ENCODE peak calls at places on chromosomes 7 and 10, in six cellular contexts. One of them, this sample, is unnamed.

GRCh38 chr7:117116221-117116620 is 162.9 kb downstream of the ST7 start:
- DNase-seq in body of pancreas: no peak
- DNase-seq in Peyer's patch: no peak
- DNase-seq in HepG2: no peak
- DNase-seq in breast epithelium: no peak
- DNase-seq in stomach: no peak
- DNase-seq in this sample: no peak

GRCh38 chr7:1641661-1642260 is 28.3 kb upstream of the ELFN1 start:
- DNase-seq in body of pancreas: no peak
- DNase-seq in Peyer's patch: no peak
- DNase-seq in HepG2: no peak
- DNase-seq in breast epithelium: no peak
- DNase-seq in stomach: no peak
- DNase-seq in this sample: no peak

GRCh38 chr7:93890464-93891068 is at the start of gene TFPI2:
- DNase-seq in body of pancreas: peak; percentile 60
- DNase-seq in Peyer's patch: no peak
- DNase-seq in HepG2: peak; percentile 2
- DNase-seq in breast epithelium: peak; percentile 27
- DNase-seq in stomach: no peak
- DNase-seq in this sample: peak; percentile 59

GRCh38 chr10:132281915-132282666 is 25.7 kb downstream of the STK32C start:
- DNase-seq in body of pancreas: no peak
- DNase-seq in Peyer's patch: no peak
- DNase-seq in HepG2: no peak
- DNase-seq in breast epithelium: no peak
- DNase-seq in stomach: no peak
- DNase-seq in this sample: no peak

GRCh38 chr7:47988496-47989386 is 9.3 kb upstream of the HUS1 start:
- DNase-seq in body of pancreas: no peak
- DNase-seq in Peyer's patch: no peak
- DNase-seq in HepG2: peak; percentile 13
- DNase-seq in breast epithelium: no peak
- DNase-seq in stomach: no peak
- DNase-seq in this sample: no peak

GRCh38 chr7:55363386-55364170 is 1.6 kb upstream of the LANCL2 start:
- DNase-seq in body of pancreas: no peak
- DNase-seq in Peyer's patch: no peak
- DNase-seq in HepG2: no peak
- DNase-seq in breast epithelium: no peak
- DNase-seq in stomach: no peak
- DNase-seq in this sample: no peak

GRCh38 chr7:22137466-22137865 is 191.8 kb upstream of the CDCA7L start:
- DNase-seq in body of pancreas: no peak
- DNase-seq in Peyer's patch: no peak
- DNase-seq in HepG2: no peak
- DNase-seq in breast epithelium: no peak
- DNase-seq in stomach: no peak
- DNase-seq in this sample: no peak

GRCh38 chr7:135174941-135175340 is 4.4 kb upstream of the CYREN start:
- DNase-seq in body of pancreas: no peak
- DNase-seq in Peyer's patch: no peak
- DNase-seq in HepG2: no peak
- DNase-seq in breast epithelium: no peak
- DNase-seq in stomach: no peak
- DNase-seq in this sample: no peak

GRCh38 chr7:36034020-36034419 is 119.0 kb upstream of the EEPD1 start:
- DNase-seq in body of pancreas: no peak
- DNase-seq in Peyer's patch: no peak
- DNase-seq in HepG2: no peak
- DNase-seq in breast epithelium: no peak
- DNase-seq in stomach: no peak
- DNase-seq in this sample: no peak

GRCh38 chr10:130857631-130858295 is 453.8 kb downstream of the TCERG1L start:
- DNase-seq in body of pancreas: no peak
- DNase-seq in Peyer's patch: no peak
- DNase-seq in HepG2: no peak
- DNase-seq in breast epithelium: no peak
- DNase-seq in stomach: no peak
- DNase-seq in this sample: no peak

GRCh38 chr10:73866621-73867020 is 7.7 kb downstream of the CAMK2G start:
- DNase-seq in body of pancreas: no peak
- DNase-seq in Peyer's patch: no peak
- DNase-seq in HepG2: no peak
- DNase-seq in breast epithelium: no peak
- DNase-seq in stomach: no peak
- DNase-seq in this sample: no peak

GRCh38 chr10:639001-639750 is 50.3 kb downstream of the DIP2C start:
- DNase-seq in body of pancreas: no peak
- DNase-seq in Peyer's patch: no peak
- DNase-seq in HepG2: no peak
- DNase-seq in breast epithelium: no peak
- DNase-seq in stomach: no peak
- DNase-seq in this sample: peak; percentile 22

GRCh38 chr10:72981882-72982529 is 27.4 kb upstream of the PLA2G12B start:
- DNase-seq in body of pancreas: no peak
- DNase-seq in Peyer's patch: no peak
- DNase-seq in HepG2: no peak
- DNase-seq in breast epithelium: no peak
- DNase-seq in stomach: no peak
- DNase-seq in this sample: peak; percentile 26

GRCh38 chr7:142585425-142585824 is 163.8 kb upstream of the PRSS1 start:
- DNase-seq in body of pancreas: no peak
- DNase-seq in Peyer's patch: no peak
- DNase-seq in HepG2: no peak
- DNase-seq in breast epithelium: no peak
- DNase-seq in stomach: no peak
- DNase-seq in this sample: no peak

GRCh38 chr10:46559231-46559671 is 2.8 kb upstream of the GPRIN2 start:
- DNase-seq in body of pancreas: peak; percentile 11
- DNase-seq in Peyer's patch: peak; percentile 13
- DNase-seq in HepG2: no peak
- DNase-seq in breast epithelium: no peak
- DNase-seq in stomach: no peak
- DNase-seq in this sample: peak; percentile 14

GRCh38 chr10:22894714-22895113 is 33.1 kb upstream of the ARMC3 start:
- DNase-seq in body of pancreas: no peak
- DNase-seq in Peyer's patch: no peak
- DNase-seq in HepG2: no peak
- DNase-seq in breast epithelium: no peak
- DNase-seq in stomach: no peak
- DNase-seq in this sample: no peak

GRCh38 chr10:24556746-24557742 is 166.6 kb downstream of the ARHGAP21 start:
- DNase-seq in body of pancreas: peak; percentile 28
- DNase-seq in Peyer's patch: no peak
- DNase-seq in HepG2: peak; percentile 43
- DNase-seq in breast epithelium: no peak
- DNase-seq in stomach: no peak
- DNase-seq in this sample: no peak

GRCh38 chr7:22301790-22302189 is 55.2 kb downstream of the RAPGEF5 start:
- DNase-seq in body of pancreas: peak; percentile 30
- DNase-seq in Peyer's patch: no peak
- DNase-seq in HepG2: no peak
- DNase-seq in breast epithelium: no peak
- DNase-seq in stomach: peak; percentile 30
- DNase-seq in this sample: no peak

GRCh38 chr7:121437470-121437869 is 41.4 kb upstream of the FAM3C start:
- DNase-seq in body of pancreas: no peak
- DNase-seq in Peyer's patch: no peak
- DNase-seq in HepG2: no peak
- DNase-seq in breast epithelium: no peak
- DNase-seq in stomach: no peak
- DNase-seq in this sample: no peak

GRCh38 chr10:26445411-26446031 is 7.4 kb downstream of the APBB1IP start:
- DNase-seq in body of pancreas: no peak
- DNase-seq in Peyer's patch: no peak
- DNase-seq in HepG2: no peak
- DNase-seq in breast epithelium: no peak
- DNase-seq in stomach: no peak
- DNase-seq in this sample: no peak

GRCh38 chr10:128047991-128048826 is 78.0 kb downstream of the MKI67 start:
- DNase-seq in body of pancreas: no peak
- DNase-seq in Peyer's patch: peak; percentile 55
- DNase-seq in HepG2: peak; percentile 45
- DNase-seq in breast epithelium: no peak
- DNase-seq in stomach: no peak
- DNase-seq in this sample: peak; percentile 42

GRCh38 chr7:128097211-128097731 is 66.0 kb upstream of the LRRC4 start:
- DNase-seq in body of pancreas: no peak
- DNase-seq in Peyer's patch: no peak
- DNase-seq in HepG2: no peak
- DNase-seq in breast epithelium: no peak
- DNase-seq in stomach: no peak
- DNase-seq in this sample: no peak

GRCh38 chr7:128092221-128092620 is 61.0 kb upstream of the LRRC4 start:
- DNase-seq in body of pancreas: no peak
- DNase-seq in Peyer's patch: no peak
- DNase-seq in HepG2: no peak
- DNase-seq in breast epithelium: no peak
- DNase-seq in stomach: peak; percentile 36
- DNase-seq in this sample: no peak

GRCh38 chr7:128094111-128094570 is 62.9 kb upstream of the LRRC4 start:
- DNase-seq in body of pancreas: no peak
- DNase-seq in Peyer's patch: no peak
- DNase-seq in HepG2: no peak
- DNase-seq in breast epithelium: no peak
- DNase-seq in stomach: no peak
- DNase-seq in this sample: peak; percentile 43

GRCh38 chr7:128093606-128094005 is 62.4 kb upstream of the LRRC4 start:
- DNase-seq in body of pancreas: no peak
- DNase-seq in Peyer's patch: no peak
- DNase-seq in HepG2: no peak
- DNase-seq in breast epithelium: no peak
- DNase-seq in stomach: no peak
- DNase-seq in this sample: no peak

DNA sequence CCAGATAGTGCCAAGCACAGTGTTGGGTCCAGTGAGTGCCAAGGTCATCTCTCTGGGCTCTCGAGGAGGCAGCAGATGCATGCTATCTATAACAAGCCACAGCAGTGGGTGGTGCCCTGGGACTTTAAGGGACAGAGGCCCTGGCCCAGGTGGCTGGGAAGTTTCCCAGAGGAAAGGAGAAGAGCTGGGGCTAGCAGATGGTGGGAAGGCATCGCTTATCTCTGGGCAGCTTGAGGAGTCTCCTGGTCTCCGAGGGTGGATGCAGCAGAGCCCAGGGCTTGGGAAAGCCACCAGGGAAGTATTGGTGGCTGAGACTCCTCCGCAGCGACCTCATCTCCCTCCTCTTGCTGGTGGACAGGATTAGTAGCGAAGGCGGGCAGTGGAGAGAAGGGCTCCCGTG is 63.4 kb upstream of the LRRC4 start:
- DNase-seq in body of pancreas: no peak
- DNase-seq in Peyer's patch: no peak
- DNase-seq in HepG2: no peak
- DNase-seq in breast epithelium: no peak
- DNase-seq in stomach: no peak
- DNase-seq in this sample: no peak
- H3K36me3 ChIP-seq in body of pancreas: peaks cover 4% of the 10 kb centered on the region
- H3K36me3 ChIP-seq in Peyer's patch: peaks cover 46% of the 10 kb centered on the region
- H3K36me3 ChIP-seq in HepG2: peaks cover 17% of the 10 kb centered on the region
- H3K36me3 ChIP-seq in breast epithelium: no peaks in the 10 kb centered on the region
- H3K36me3 ChIP-seq in stomach: peaks cover 90% of the 10 kb centered on the region
- H3K36me3 ChIP-seq in this sample: peaks cover 5% of the 10 kb centered on the region

GRCh38 chr10:123136221-123136805 is 543 bp downstream of the HMX3 start:
- DNase-seq in body of pancreas: no peak
- DNase-seq in Peyer's patch: no peak
- DNase-seq in HepG2: no peak
- DNase-seq in breast epithelium: no peak
- DNase-seq in stomach: no peak
- DNase-seq in this sample: no peak

GRCh38 chr10:123134915-123135414 is 805 bp upstream of the HMX3 start:
- DNase-seq in body of pancreas: no peak
- DNase-seq in Peyer's patch: no peak
- DNase-seq in HepG2: no peak
- DNase-seq in breast epithelium: no peak
- DNase-seq in stomach: no peak
- DNase-seq in this sample: no peak

GRCh38 chr10:123135415-123136141 is at the start of gene HMX3:
- DNase-seq in body of pancreas: no peak
- DNase-seq in Peyer's patch: no peak
- DNase-seq in HepG2: no peak
- DNase-seq in breast epithelium: no peak
- DNase-seq in stomach: no peak
- DNase-seq in this sample: no peak

GRCh38 chr10:123139165-123139520 is 3.4 kb downstream of the HMX3 start:
- DNase-seq in body of pancreas: no peak
- DNase-seq in Peyer's patch: no peak
- DNase-seq in HepG2: no peak
- DNase-seq in breast epithelium: no peak
- DNase-seq in stomach: no peak
- DNase-seq in this sample: no peak

DNA sequence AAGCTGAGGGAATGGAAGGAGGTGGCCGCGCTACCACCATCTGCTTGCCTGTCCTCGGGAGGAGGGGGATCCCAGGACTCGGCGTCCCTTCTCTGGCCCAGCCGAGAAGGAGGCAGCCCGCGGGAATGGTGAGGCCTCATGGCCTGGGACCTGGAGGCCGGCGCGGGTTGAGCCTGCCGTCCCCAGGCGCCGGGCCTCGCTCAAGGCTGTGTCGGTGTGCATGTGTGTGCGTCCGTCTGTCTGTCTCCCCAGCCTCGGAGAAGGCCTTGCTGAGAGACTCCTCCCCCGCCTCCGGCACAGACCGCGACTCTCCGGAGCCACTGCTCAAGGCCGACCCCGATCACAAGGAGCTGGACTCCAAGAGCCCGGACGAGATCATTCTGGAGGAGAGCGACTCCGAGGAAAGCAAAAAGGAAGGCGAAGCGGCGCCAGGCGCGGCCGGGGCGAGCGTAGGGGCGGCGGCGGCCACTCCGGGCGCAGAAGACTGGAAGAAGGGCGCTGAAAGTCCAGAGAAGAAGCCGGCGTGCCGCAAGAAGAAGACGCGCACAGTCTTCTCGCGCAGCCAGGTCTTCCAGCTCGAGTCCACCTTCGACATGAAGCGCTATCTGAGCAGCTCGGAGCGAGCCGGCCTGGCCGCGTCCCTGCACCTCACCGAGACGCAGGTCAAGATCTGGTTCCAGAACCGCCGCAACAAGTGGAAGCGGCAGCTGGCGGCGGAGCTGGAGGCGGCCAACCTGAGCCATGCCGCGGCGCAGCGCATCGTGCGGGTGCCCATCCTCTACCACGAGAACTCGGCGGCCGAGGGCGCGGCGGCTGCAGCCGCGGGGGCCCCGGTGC is 1.3 kb downstream of the HMX3 start:
- DNase-seq in body of pancreas: no peak
- DNase-seq in Peyer's patch: no peak
- DNase-seq in HepG2: no peak
- DNase-seq in breast epithelium: no peak
- DNase-seq in stomach: no peak
- DNase-seq in this sample: no peak
- TF ChIP-seq POLR2A in body of pancreas: no peak
- TF ChIP-seq POLR2A in Peyer's patch: no peak
- TF ChIP-seq POLR2A in HepG2: no peak
- TF ChIP-seq POLR2A in breast epithelium: no peak
- TF ChIP-seq POLR2A in stomach: no peak
- TF ChIP-seq POLR2A in this sample: no peak

GRCh38 chr10:114095676-114096331 is 52.1 kb downstream of the ADRB1 start:
- DNase-seq in body of pancreas: no peak
- DNase-seq in Peyer's patch: no peak
- DNase-seq in HepG2: no peak
- DNase-seq in breast epithelium: no peak
- DNase-seq in stomach: no peak
- DNase-seq in this sample: no peak
- H3K4me1 ChIP-seq in body of pancreas: peaks cover 3% of the 10 kb centered on the region
- H3K4me1 ChIP-seq in Peyer's patch: peaks cover 6% of the 10 kb centered on the region
- H3K4me1 ChIP-seq in HepG2: peaks cover 14% of the 10 kb centered on the region
- H3K4me1 ChIP-seq in breast epithelium: no peaks in the 10 kb centered on the region
- H3K4me1 ChIP-seq in stomach: peaks cover 17% of the 10 kb centered on the region
- H3K4me1 ChIP-seq in this sample: peaks cover 18% of the 10 kb centered on the region

GRCh38 chr10:37576154-37576553 is 281.3 kb downstream of the ZNF248 start:
- DNase-seq in body of pancreas: no peak
- DNase-seq in Peyer's patch: no peak
- DNase-seq in HepG2: no peak
- DNase-seq in breast epithelium: no peak
- DNase-seq in stomach: no peak
- DNase-seq in this sample: no peak
- H3K36me3 ChIP-seq in body of pancreas: no peaks in the 10 kb centered on the region
- H3K36me3 ChIP-seq in Peyer's patch: no peaks in the 10 kb centered on the region
- H3K36me3 ChIP-seq in HepG2: no peaks in the 10 kb centered on the region
- H3K36me3 ChIP-seq in breast epithelium: no peaks in the 10 kb centered on the region
- H3K36me3 ChIP-seq in stomach: no peaks in the 10 kb centered on the region
- H3K36me3 ChIP-seq in this sample: no peaks in the 10 kb centered on the region

This sample was measured in heart left ventricle.